ENCODE peak calls at places on chromosomes 6 and 20, in six cellular contexts. P is psoas muscle; O is left lung; A is CD8-positive, alpha-beta memory T cell; X is dorsolateral prefrontal cortex; Q is mammary epithelial cell. I is an unnamed sample.

GRCh38 chr6:158026901-158027589 is 45.4 kb downstream of the SYNJ2 start:
- DNase-seq in P (no peak), O (peak), A (no peak), X (no peak), Q (no peak), I (no peak)

GRCh38 chr6:11427827-11428245 is 109.7 kb upstream of the TMEM170B start:
- DNase-seq in P (no peak), O (no peak), A (no peak), X (no peak), Q (no peak), I (no peak)

GRCh38 chr6:130811932-130812331 is 15.3 kb upstream of the SMLR1 start:
- DNase-seq in P (no peak), O (no peak), A (no peak), X (no peak), Q (no peak), I (no peak)

GRCh38 chr6:97917369-97917768 is 634.4 kb upstream of the MMS22L start:
- DNase-seq in P (no peak), O (no peak), A (no peak), X (no peak), Q (no peak), I (no peak)

GRCh38 chr6:148947621-148948444 is 201.0 kb downstream of the UST start:
- DNase-seq in P (peak), O (peak), A (peak), X (peak), Q (peak), I (no peak)

GRCh38 chr6:54353975-54354374 is 45.7 kb downstream of the TINAG start:
- DNase-seq in P (no peak), O (no peak), A (no peak), X (no peak), Q (no peak), I (no peak)

GRCh38 chr6:43932259-43932900 is 162.4 kb downstream of the VEGFA start:
- DNase-seq in P (no peak), O (no peak), A (peak), X (no peak), Q (no peak), I (no peak)

GRCh38 chr6:131914234-131914633 is 36.9 kb downstream of the CCN2 start:
- DNase-seq in P (no peak), O (no peak), A (no peak), X (no peak), Q (peak), I (no peak)

GRCh38 chr6:111423960-111424846 is 58.8 kb downstream of the REV3L start:
- DNase-seq in P (no peak), O (no peak), A (no peak), X (peak), Q (no peak), I (no peak)

GRCh38 chr6:166500246-166500645 is 86.2 kb downstream of the RAMACL start:
- DNase-seq in P (no peak), O (no peak), A (no peak), X (peak), Q (no peak), I (no peak)

GRCh38 chr20:6058684-6059295 is 4.9 kb upstream of the LRRN4 start:
- DNase-seq in P (no peak), O (no peak), A (no peak), X (no peak), Q (no peak), I (no peak)

GRCh38 chr20:63625771-63626423 is 1.0 kb downstream of the GMEB2 start:
- DNase-seq in P (no peak), O (peak), A (peak), X (no peak), Q (no peak), I (no peak)

GRCh38 chr6:90440586-90441338 is 144.1 kb upstream of the BACH2 start:
- DNase-seq in P (no peak), O (no peak), A (no peak), X (peak), Q (no peak), I (no peak)

GRCh38 chr6:71226151-71226550 is 62.5 kb upstream of the OGFRL1 start:
- DNase-seq in P (no peak), O (no peak), A (no peak), X (peak), Q (no peak), I (no peak)

GRCh38 chr6:71012871-71013456 is 56.1 kb upstream of the B3GAT2 start:
- DNase-seq in P (no peak), O (no peak), A (no peak), X (peak), Q (peak), I (peak)

GRCh38 chr20:48329676-48330644 is 497.8 kb downstream of the PREX1 start:
- DNase-seq in P (no peak), O (no peak), A (no peak), X (no peak), Q (peak), I (no peak)

GRCh38 chr6:46393940-46394337 is 97.3 kb downstream of the RCAN2 start:
- DNase-seq in P (no peak), O (no peak), A (no peak), X (no peak), Q (no peak), I (no peak)

DNA sequence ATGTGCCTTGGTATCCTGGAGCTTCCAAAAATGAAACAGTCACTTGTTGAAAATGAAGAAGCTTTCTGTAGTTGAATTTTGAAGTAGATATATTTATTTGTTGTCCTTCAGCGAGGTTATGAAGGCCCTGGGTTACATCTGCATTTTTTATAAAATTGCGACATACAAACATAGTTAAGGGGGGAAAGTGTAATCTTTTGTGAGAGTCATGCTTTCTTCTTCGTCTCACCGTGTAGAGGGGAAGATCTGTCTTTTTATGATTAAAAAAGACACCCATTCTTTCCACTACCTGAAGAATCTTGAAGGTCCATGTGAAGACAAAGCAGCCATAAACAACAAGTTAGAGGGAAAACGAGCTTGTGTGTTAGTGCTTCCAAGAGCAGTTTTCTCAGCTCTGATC is 37.0 kb downstream of the RREB1 start:
- DNase-seq in P (no peak), O (no peak), A (no peak), X (no peak), Q (no peak), I (no peak)
- H3K4me3 ChIP-seq in P (no peak), O (no peak), A (no peak), X (no peak), Q (no peak), I (no peak)

DNA sequence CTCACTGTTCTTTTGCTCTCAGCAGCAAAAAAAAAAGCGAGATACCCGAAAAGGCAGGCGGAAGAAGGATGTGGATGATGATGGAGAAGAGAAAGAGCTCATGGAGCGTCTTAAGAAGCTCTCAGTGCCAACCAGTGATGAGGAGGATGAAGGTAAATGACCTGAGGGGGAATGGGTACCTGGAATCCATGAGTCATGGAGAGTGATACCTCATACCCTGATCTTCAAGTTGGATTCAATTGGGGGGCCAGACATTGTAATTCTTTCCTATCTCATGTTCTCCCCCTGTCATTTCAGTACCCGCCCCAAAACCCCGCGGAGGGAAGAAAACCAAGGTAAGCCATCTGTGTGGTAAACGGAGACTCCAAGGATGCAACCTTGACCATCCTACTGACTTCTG is 6.8 kb downstream of the ABCF1 start:
- DNase-seq in P (no peak), O (no peak), A (no peak), X (no peak), Q (no peak), I (no peak)
- H3K4me3 ChIP-seq in P (no peak), O (no peak), A (no peak), X (no peak), Q (no peak), I (no peak)

GRCh38 chr6:41028618-41029486 is 10.2 kb downstream of the UNC5CL start:
- DNase-seq in P (no peak), O (no peak), A (no peak), X (no peak), Q (no peak), I (no peak)

GRCh38 chr6:41025966-41026365 is 13.1 kb downstream of the UNC5CL start:
- DNase-seq in P (no peak), O (no peak), A (no peak), X (no peak), Q (no peak), I (no peak)

GRCh38 chr6:41027799-41028617 is 11.0 kb downstream of the UNC5CL start:
- DNase-seq in P (peak), O (peak), A (peak), X (peak), Q (peak), I (peak)

GRCh38 chr6:41023114-41023513 is 15.9 kb downstream of the UNC5CL start:
- DNase-seq in P (no peak), O (no peak), A (no peak), X (no peak), Q (no peak), I (no peak)

GRCh38 chr6:41027251-41027650 is 11.8 kb downstream of the UNC5CL start:
- DNase-seq in P (no peak), O (no peak), A (no peak), X (no peak), Q (no peak), I (no peak)
- H3K4me3 ChIP-seq in P (peak), O (peak), A (peak), X (no peak), Q (peak), I (peak)

DNA sequence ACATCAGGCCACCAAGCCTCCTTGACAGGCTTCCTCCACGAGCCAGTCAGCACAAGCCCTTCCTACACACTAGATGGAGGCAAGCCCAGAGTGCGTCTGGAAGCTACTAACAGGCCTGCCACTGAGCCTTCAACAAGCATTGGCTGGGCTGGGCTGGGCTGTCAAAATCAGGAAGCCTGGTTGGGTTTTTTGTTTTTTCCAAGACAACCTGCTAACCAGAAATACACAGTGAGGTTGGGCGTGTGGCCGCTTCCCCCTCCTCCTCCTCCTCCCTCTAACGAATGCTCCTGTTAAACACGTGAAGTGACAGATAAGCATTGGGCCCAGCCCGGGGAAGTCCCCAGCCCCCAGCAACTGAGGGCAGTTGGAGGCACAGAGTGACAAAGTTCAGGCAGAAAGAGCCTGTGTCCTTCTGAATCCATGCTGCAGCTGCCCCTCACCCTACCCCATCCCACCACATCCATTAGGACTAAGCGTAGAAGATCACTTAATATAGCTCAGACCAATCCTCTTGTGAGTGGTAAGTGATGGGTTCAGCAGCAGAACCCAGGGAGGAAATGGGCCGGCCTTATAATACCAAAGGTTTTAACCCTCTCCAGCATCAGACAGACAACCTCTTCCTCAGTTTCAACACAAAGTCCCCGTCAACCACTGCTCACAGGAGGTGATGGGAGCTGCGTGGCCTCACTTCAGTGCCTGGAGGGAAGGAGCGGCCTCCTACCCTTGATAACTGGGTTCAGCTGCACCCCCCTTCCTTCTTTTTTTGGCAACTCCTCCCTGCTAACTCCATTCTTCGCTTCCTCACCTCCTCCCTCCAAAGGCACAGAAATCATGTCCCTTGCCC is 1.1 kb downstream of the NFATC2 start:
- DNase-seq in P (peak), O (no peak), A (peak), X (peak), Q (no peak), I (no peak)
- H3K4me3 ChIP-seq in P (peak), O (peak), A (peak), X (peak), Q (no peak), I (no peak)

I was measured in skeletal muscle cell.